ENCODE peak calls at places on chromosomes 7 and 10, in six cellular contexts. One of them, this sample, is unnamed.

GRCh38 chr7:95095259-95096122 is 188.1 kb downstream of the PPP1R9A start:
- DNase-seq in fibroblast of lung: no peak
- DNase-seq in aorta: no peak
- DNase-seq in colonic mucosa: no peak
- DNase-seq in A549: no peak
- DNase-seq in endodermal cell: no peak
- DNase-seq in this sample: no peak

GRCh38 chr10:121880842-121881423 is 46.9 kb downstream of the ATE1 start:
- DNase-seq in fibroblast of lung: peak; percentile 72
- DNase-seq in A549: no peak
- DNase-seq in colonic mucosa: no peak
- DNase-seq in endodermal cell: no peak
- DNase-seq in aorta: no peak
- DNase-seq in this sample: no peak

GRCh38 chr7:74093671-74094223 is 10.1 kb downstream of the LIMK1 start:
- DNase-seq in aorta: no peak
- DNase-seq in endodermal cell: peak; percentile 72
- DNase-seq in fibroblast of lung: no peak
- DNase-seq in A549: no peak
- DNase-seq in colonic mucosa: no peak
- DNase-seq in this sample: no peak

GRCh38 chr7:7051221-7051877 is 131.0 kb upstream of the C1GALT1 start:
- DNase-seq in A549: peak; percentile 6
- DNase-seq in aorta: no peak
- DNase-seq in fibroblast of lung: no peak
- DNase-seq in colonic mucosa: peak; percentile 40
- DNase-seq in endodermal cell: no peak
- DNase-seq in this sample: no peak

GRCh38 chr7:69597278-69598076 is 798 bp upstream of the AUTS2 start:
- DNase-seq in endodermal cell: peak; percentile 86
- DNase-seq in A549: peak; percentile 30
- DNase-seq in fibroblast of lung: peak; percentile 11
- DNase-seq in aorta: peak; percentile 88
- DNase-seq in colonic mucosa: peak; percentile 22
- DNase-seq in this sample: peak; percentile 2

GRCh38 chr7:158110661-158111555 is 476.7 kb downstream of the PTPRN2 start:
- DNase-seq in aorta: peak; percentile 51
- DNase-seq in endodermal cell: peak; percentile 93
- DNase-seq in fibroblast of lung: no peak
- DNase-seq in A549: no peak
- DNase-seq in colonic mucosa: no peak
- DNase-seq in this sample: no peak

GRCh38 chr10:114526112-114526496 is 121.8 kb upstream of the AFAP1L2 start:
- DNase-seq in fibroblast of lung: peak; percentile 31
- DNase-seq in colonic mucosa: no peak
- DNase-seq in endodermal cell: no peak
- DNase-seq in A549: no peak
- DNase-seq in aorta: no peak
- DNase-seq in this sample: peak; percentile 53

GRCh38 chr7:100893910-100894763 is 1.6 kb downstream of the ACHE start:
- DNase-seq in fibroblast of lung: no peak
- DNase-seq in A549: no peak
- DNase-seq in colonic mucosa: no peak
- DNase-seq in endodermal cell: peak; percentile 71
- DNase-seq in aorta: no peak
- DNase-seq in this sample: no peak

GRCh38 chr10:133525444-133525843 is 1.7 kb upstream of the CYP2E1 start:
- DNase-seq in fibroblast of lung: no peak
- DNase-seq in endodermal cell: no peak
- DNase-seq in A549: no peak
- DNase-seq in aorta: no peak
- DNase-seq in colonic mucosa: no peak
- DNase-seq in this sample: no peak

GRCh38 chr10:8040651-8041050 is 13.8 kb upstream of the GATA3 start:
- DNase-seq in A549: no peak
- DNase-seq in fibroblast of lung: no peak
- DNase-seq in endodermal cell: no peak
- DNase-seq in colonic mucosa: no peak
- DNase-seq in aorta: no peak
- DNase-seq in this sample: no peak
- H3K4me1 ChIP-seq in A549: peaks cover 16% of the 10 kb centered on the region
- H3K4me1 ChIP-seq in fibroblast of lung: no peaks in the 10 kb centered on the region
- H3K4me1 ChIP-seq in endodermal cell: peaks cover 20% of the 10 kb centered on the region
- H3K4me1 ChIP-seq in colonic mucosa: no peaks in the 10 kb centered on the region
- H3K4me1 ChIP-seq in aorta: no peaks in the 10 kb centered on the region
- H3K4me1 ChIP-seq in this sample: peaks cover 38% of the 10 kb centered on the region

GRCh38 chr10:21885940-21886339 is 117.6 kb downstream of the DNAJC1 start:
- DNase-seq in A549: no peak
- DNase-seq in endodermal cell: no peak
- DNase-seq in colonic mucosa: no peak
- DNase-seq in aorta: no peak
- DNase-seq in fibroblast of lung: no peak
- DNase-seq in this sample: no peak

GRCh38 chr10:21894648-21895342 is 108.7 kb downstream of the DNAJC1 start:
- DNase-seq in endodermal cell: no peak
- DNase-seq in aorta: no peak
- DNase-seq in colonic mucosa: no peak
- DNase-seq in fibroblast of lung: no peak
- DNase-seq in A549: no peak
- DNase-seq in this sample: no peak

GRCh38 chr10:21891439-21891838 is 112.1 kb downstream of the DNAJC1 start:
- DNase-seq in aorta: no peak
- DNase-seq in endodermal cell: no peak
- DNase-seq in A549: no peak
- DNase-seq in colonic mucosa: no peak
- DNase-seq in fibroblast of lung: no peak
- DNase-seq in this sample: no peak

GRCh38 chr10:21889477-21890275 is 113.9 kb downstream of the DNAJC1 start:
- DNase-seq in colonic mucosa: no peak
- DNase-seq in endodermal cell: no peak
- DNase-seq in fibroblast of lung: no peak
- DNase-seq in A549: no peak
- DNase-seq in aorta: no peak
- DNase-seq in this sample: no peak

DNA sequence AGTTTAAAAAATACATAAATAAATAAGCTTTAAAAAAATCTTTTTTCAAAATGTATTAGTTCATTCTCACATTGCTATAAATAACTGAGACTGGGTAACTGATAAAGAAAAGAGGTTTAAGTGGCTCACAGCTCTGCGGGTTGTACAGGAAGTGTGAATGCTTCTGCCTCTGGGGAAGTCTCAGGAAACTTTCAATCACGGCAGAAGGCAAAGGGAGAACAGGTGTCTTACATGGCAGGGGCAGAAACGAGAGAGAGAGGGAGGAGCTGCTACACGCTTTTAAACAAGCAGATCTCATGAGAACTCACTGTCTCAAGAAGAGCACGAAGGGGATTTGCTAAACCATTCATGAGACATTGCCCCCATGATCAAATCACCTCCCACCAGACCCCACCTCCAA is 114.6 kb downstream of the DNAJC1 start:
- DNase-seq in endodermal cell: no peak
- DNase-seq in fibroblast of lung: no peak
- DNase-seq in A549: no peak
- DNase-seq in colonic mucosa: no peak
- DNase-seq in aorta: no peak
- DNase-seq in this sample: no peak
- H3K9me3 ChIP-seq in endodermal cell: peaks cover 28% of the 10 kb centered on the region
- H3K9me3 ChIP-seq in fibroblast of lung: no peaks in the 10 kb centered on the region
- H3K9me3 ChIP-seq in A549: peaks cover 12% of the 10 kb centered on the region
- H3K9me3 ChIP-seq in colonic mucosa: no peaks in the 10 kb centered on the region
- H3K9me3 ChIP-seq in aorta: peaks cover 1% of the 10 kb centered on the region
- H3K9me3 ChIP-seq in this sample: no peaks in the 10 kb centered on the region

GRCh38 chr10:88418871-88419270 is 164.2 kb downstream of the RNLS start:
- DNase-seq in endodermal cell: peak; percentile 42
- DNase-seq in A549: no peak
- DNase-seq in fibroblast of lung: no peak
- DNase-seq in colonic mucosa: no peak
- DNase-seq in aorta: no peak
- DNase-seq in this sample: no peak

GRCh38 chr10:88413412-88413811 is 169.7 kb downstream of the RNLS start:
- DNase-seq in colonic mucosa: no peak
- DNase-seq in A549: no peak
- DNase-seq in aorta: no peak
- DNase-seq in fibroblast of lung: no peak
- DNase-seq in endodermal cell: no peak
- DNase-seq in this sample: no peak

GRCh38 chr10:88417337-88417736 is 165.8 kb downstream of the RNLS start:
- DNase-seq in fibroblast of lung: peak; percentile 55
- DNase-seq in colonic mucosa: no peak
- DNase-seq in endodermal cell: no peak
- DNase-seq in aorta: no peak
- DNase-seq in A549: no peak
- DNase-seq in this sample: no peak

GRCh38 chr10:88411772-88412349 is 171.3 kb downstream of the RNLS start:
- DNase-seq in colonic mucosa: no peak
- DNase-seq in endodermal cell: no peak
- DNase-seq in fibroblast of lung: no peak
- DNase-seq in A549: no peak
- DNase-seq in aorta: no peak
- DNase-seq in this sample: no peak

GRCh38 chr10:88415533-88416130 is 167.5 kb downstream of the RNLS start:
- DNase-seq in aorta: no peak
- DNase-seq in fibroblast of lung: no peak
- DNase-seq in endodermal cell: no peak
- DNase-seq in colonic mucosa: no peak
- DNase-seq in A549: no peak
- DNase-seq in this sample: no peak
- H3K4me1 ChIP-seq in aorta: no peaks in the 10 kb centered on the region
- H3K4me1 ChIP-seq in fibroblast of lung: no peaks in the 10 kb centered on the region
- H3K4me1 ChIP-seq in endodermal cell: no peaks in the 10 kb centered on the region
- H3K4me1 ChIP-seq in colonic mucosa: no peaks in the 10 kb centered on the region
- H3K4me1 ChIP-seq in A549: no peaks in the 10 kb centered on the region
- H3K4me1 ChIP-seq in this sample: no peaks in the 10 kb centered on the region

GRCh38 chr7:13839063-13839462 is 150.4 kb downstream of the ETV1 start:
- DNase-seq in aorta: no peak
- DNase-seq in A549: no peak
- DNase-seq in fibroblast of lung: no peak
- DNase-seq in colonic mucosa: no peak
- DNase-seq in endodermal cell: no peak
- DNase-seq in this sample: no peak
- H3K9me3 ChIP-seq in aorta: no peaks in the 10 kb centered on the region
- H3K9me3 ChIP-seq in A549: no peaks in the 10 kb centered on the region
- H3K9me3 ChIP-seq in fibroblast of lung: no peaks in the 10 kb centered on the region
- H3K9me3 ChIP-seq in colonic mucosa: no peaks in the 10 kb centered on the region
- H3K9me3 ChIP-seq in endodermal cell: no peaks in the 10 kb centered on the region
- H3K9me3 ChIP-seq in this sample: no peaks in the 10 kb centered on the region

DNA sequence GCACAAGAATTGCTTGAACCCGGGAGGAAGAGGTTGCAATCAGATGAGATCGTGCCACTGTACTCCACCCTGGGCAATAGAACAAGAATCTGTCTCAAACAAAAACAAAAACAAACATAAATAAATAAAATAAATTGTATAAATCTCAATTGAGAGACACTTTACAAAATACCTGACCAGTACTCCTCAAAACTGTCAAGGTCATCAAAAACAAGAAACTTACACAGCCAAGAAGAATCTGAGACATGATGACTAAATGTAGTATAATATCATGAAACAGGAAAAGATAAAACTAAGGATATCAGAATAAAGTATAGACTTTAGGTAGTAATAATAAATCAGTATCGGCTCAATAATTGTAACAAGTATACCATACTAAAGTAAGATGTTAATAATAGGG is 26.9 kb upstream of the SEPTIN7 start:
- DNase-seq in endodermal cell: no peak
- DNase-seq in colonic mucosa: no peak
- DNase-seq in A549: no peak
- DNase-seq in fibroblast of lung: no peak
- DNase-seq in aorta: no peak
- DNase-seq in this sample: no peak
- H3K4me1 ChIP-seq in endodermal cell: no peaks in the 10 kb centered on the region
- H3K4me1 ChIP-seq in colonic mucosa: no peaks in the 10 kb centered on the region
- H3K4me1 ChIP-seq in A549: no peaks in the 10 kb centered on the region
- H3K4me1 ChIP-seq in fibroblast of lung: no peaks in the 10 kb centered on the region
- H3K4me1 ChIP-seq in aorta: no peaks in the 10 kb centered on the region
- H3K4me1 ChIP-seq in this sample: no peaks in the 10 kb centered on the region